ENCODE peak calls at places on chromosomes 16 and 17, in six cellular contexts. D is spleen, M is endothelial cell of umbilical vein, T is sigmoid colon, F is HCT116, Y is stomach. U is an unnamed sample. For H3K9me3, the result is how much of the 10 kb centered on the place peaks cover.

GRCh38 chr17:40458001-40458791 is 14.9 kb downstream of the IGFBP4 start:
- DNase-seq in T (peak), M (no peak), F (no peak), D (no peak), Y (peak), U (no peak)

GRCh38 chr16:11053916-11054460 is 109.6 kb downstream of the CLEC16A start:
- DNase-seq in T (peak), D (no peak), M (no peak), F (no peak), Y (no peak), U (no peak)

GRCh38 chr17:63293310-63293709 is 152.8 kb downstream of the CYB561 start:
- DNase-seq in T (no peak), M (peak), F (no peak), Y (no peak), D (no peak), U (no peak)

GRCh38 chr17:49969134-49969759 is at the start of gene DLX4:
- DNase-seq in Y (no peak), F (no peak), M (no peak), T (no peak), D (no peak), U (no peak)

GRCh38 chr16:89842471-89843408 is 14.5 kb downstream of the SPIRE2 start:
- DNase-seq in F (no peak), Y (no peak), T (no peak), D (no peak), M (peak), U (no peak)

GRCh38 chr17:59807892-59808509 is 84.7 kb downstream of the TUBD1 start:
- DNase-seq in T (no peak), Y (no peak), D (no peak), F (no peak), M (no peak), U (no peak)

GRCh38 chr17:30600830-30601494 is 123.8 kb downstream of the GOSR1 start:
- DNase-seq in Y (no peak), T (no peak), M (peak), D (no peak), F (no peak), U (no peak)

GRCh38 chr17:80800775-80801391 is 190.8 kb upstream of the CHMP6 start:
- DNase-seq in M (no peak), T (no peak), Y (no peak), D (no peak), F (no peak), U (no peak)

GRCh38 chr16:57577691-57578224 is 35.3 kb downstream of the ADGRG5 start:
- DNase-seq in T (no peak), M (no peak), F (no peak), D (peak), Y (no peak), U (peak)

GRCh38 chr16:74261068-74261467 is 35.5 kb upstream of the PSMD7 start:
- DNase-seq in D (no peak), F (no peak), T (no peak), M (no peak), Y (no peak), U (no peak)

GRCh38 chr17:32742686-32743538 is 134.0 kb downstream of the MYO1D start:
- DNase-seq in T (no peak), D (no peak), M (peak), Y (no peak), F (no peak), U (no peak)

GRCh38 chr17:47304191-47304590 is 19.6 kb upstream of the EFCAB13 start:
- DNase-seq in M (no peak), Y (no peak), D (no peak), F (no peak), T (no peak), U (no peak)

GRCh38 chr16:11639925-11640899 is 28.0 kb upstream of the SNN start:
- DNase-seq in D (peak), F (peak), T (peak), Y (peak), M (peak), U (no peak)

GRCh38 chr16:3004781-3005284 is 7.9 kb upstream of the CLDN9 start:
- DNase-seq in T (no peak), F (no peak), D (peak), M (no peak), Y (peak), U (no peak)

GRCh38 chr16:85998868-85999729 is 100.1 kb downstream of the IRF8 start:
- DNase-seq in Y (peak), M (no peak), D (no peak), T (peak), F (no peak), U (no peak)

GRCh38 chr17:81540676-81541027 is 11.5 kb downstream of the FAAP100 start:
- DNase-seq in D (no peak), M (no peak), F (no peak), Y (no peak), T (no peak), U (no peak)

GRCh38 chr16:66277311-66278070 is 89.0 kb upstream of the CDH5 start:
- DNase-seq in D (no peak), M (no peak), Y (no peak), F (no peak), T (peak), U (peak)

GRCh38 chr16:66275795-66276428 is 90.6 kb upstream of the CDH5 start:
- DNase-seq in T (peak), F (peak), M (peak), Y (peak), D (no peak), U (no peak)

GRCh38 chr16:66274335-66275110 is 92.0 kb upstream of the CDH5 start:
- DNase-seq in D (no peak), T (peak), Y (no peak), M (peak), F (peak), U (no peak)

GRCh38 chr16:66278604-66279262 is 87.8 kb upstream of the CDH5 start:
- DNase-seq in T (no peak), F (no peak), Y (no peak), D (no peak), M (no peak), U (no peak)

GRCh38 chr16:66278111-66278531 is 88.4 kb upstream of the CDH5 start:
- DNase-seq in M (no peak), T (peak), Y (peak), D (no peak), F (no peak), U (no peak)
- H3K9me3 ChIP-seq in M (under half), T (under half), Y (under half), D (under half), F (under half), U (under half)

DNA sequence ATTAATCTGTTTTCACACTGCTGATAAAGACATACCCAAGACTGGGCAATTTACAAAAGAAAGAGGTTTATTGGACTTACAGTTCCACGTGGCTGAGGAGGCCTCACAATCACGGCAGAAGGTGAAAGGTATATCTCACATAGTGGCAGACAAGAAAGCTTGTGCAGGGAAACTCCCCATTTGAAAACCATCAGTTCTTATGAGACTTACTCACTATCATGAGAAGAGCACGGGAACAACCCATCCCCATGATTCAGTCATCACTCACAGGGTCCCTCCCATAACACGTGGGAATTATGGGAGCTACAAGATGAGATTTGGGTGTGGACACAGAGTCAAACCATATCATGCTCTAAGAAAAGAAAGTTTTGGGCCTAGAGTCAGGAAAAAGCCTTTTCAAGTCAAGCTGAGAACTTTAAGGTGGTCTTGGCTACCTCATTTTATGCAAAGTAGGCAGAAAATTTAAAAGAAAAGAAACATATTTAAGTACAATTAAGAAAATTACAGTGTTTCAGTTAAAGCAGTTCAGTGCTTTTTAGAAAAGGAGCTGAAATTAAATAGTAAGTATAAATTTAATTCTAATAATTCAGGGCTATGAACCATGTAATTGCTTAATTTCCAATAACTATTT is 24.9 kb upstream of the CRYM start:
- DNase-seq in Y (no peak), D (no peak), F (peak), T (no peak), M (no peak), U (no peak)
- TF ChIP-seq POLR2A in Y (no peak), D (no peak), F (no peak), T (no peak), M (no peak), U (no peak)

GRCh38 chr17:73770115-73770848 is 126.0 kb upstream of the SDK2 start:
- DNase-seq in F (peak), M (no peak), Y (peak), T (peak), D (no peak), U (peak)
- TF ChIP-seq POLR2AphosphoS5 in F (peak), M (no peak), Y (no peak), T (peak), D (peak), U (peak)

DNA sequence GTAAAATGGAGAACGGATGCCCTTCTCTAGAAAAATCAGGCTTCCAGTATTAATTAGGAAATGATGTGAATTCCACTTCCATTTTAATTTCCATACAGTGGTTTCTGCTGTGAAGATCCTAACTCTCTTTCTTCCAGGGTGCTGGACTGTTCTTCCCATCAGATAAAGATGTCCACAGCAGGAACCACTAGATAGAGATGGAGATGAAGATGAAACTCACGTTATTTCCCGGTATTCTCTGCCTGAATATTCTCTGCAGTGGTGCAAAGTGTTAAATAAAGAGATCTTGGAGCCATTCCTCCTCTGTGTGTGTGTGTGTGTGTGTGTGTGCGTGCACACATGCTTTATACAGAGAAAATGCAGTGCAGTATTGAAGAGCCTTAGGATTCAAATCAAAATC is 727.5 kb downstream of the KCNJ2 start:
- DNase-seq in T (no peak), D (no peak), F (no peak), Y (no peak), M (no peak), U (no peak)
- H3K9me3 ChIP-seq in T (under half), D (under half), F (under half), Y (under half), M (under half), U (under half)

GRCh38 chr17:560379-560935 is 154.2 kb downstream of the VPS53 start:
- DNase-seq in M (peak), F (no peak), D (no peak), T (no peak), Y (no peak), U (no peak)
- TF ChIP-seq POLR2A in M (no peak), F (no peak), D (no peak), T (no peak), Y (no peak), U (no peak)